ENCODE peak calls at places on chromosomes 4 and X, in six cellular contexts. J, F, R, N, M and Z are unnamed samples.

GRCh38 chr4:140947507-140947906 is 185.8 kb downstream of the RNF150 start:
- DNase-seq in M (no peak), F (no peak), J (no peak), N (no peak), R (no peak), Z (no peak)

GRCh38 chr4:15655223-15656037 is at the start of gene FBXL5:
- DNase-seq in N (peak), F (peak), R (peak), J (peak), M (peak), Z (peak)

GRCh38 chrX:72269671-72270251 is 7.3 kb downstream of the RPS4X start:
- DNase-seq in M (no peak), F (no peak), J (peak), R (no peak), N (no peak), Z (no peak)

GRCh38 chr4:21888195-21888976 is 60.2 kb downstream of the KCNIP4 start:
- DNase-seq in N (no peak), M (no peak), F (no peak), R (no peak), J (no peak), Z (no peak)

GRCh38 chrX:10041383-10041782 is 74.2 kb downstream of the CLDN34 start:
- DNase-seq in R (no peak), N (no peak), F (no peak), J (no peak), M (no peak), Z (no peak)

GRCh38 chr4:140743194-140743931 is 12.8 kb downstream of the TBC1D9 start:
- DNase-seq in F (no peak), J (no peak), M (no peak), R (no peak), N (no peak), Z (no peak)

GRCh38 chrX:56505866-56506265 is 57.6 kb upstream of the UBQLN2 start:
- DNase-seq in R (no peak), M (no peak), N (no peak), J (no peak), F (no peak), Z (no peak)

GRCh38 chr4:128521634-128522253 is 234.1 kb upstream of the PGRMC2 start:
- DNase-seq in R (no peak), N (no peak), F (no peak), M (no peak), J (no peak), Z (no peak)

GRCh38 chr4:123444298-123444731 is 47.7 kb downstream of the SPRY1 start:
- DNase-seq in M (peak), N (no peak), R (no peak), F (peak), J (peak), Z (no peak)

GRCh38 chr4:142913461-142914030 is 67.4 kb upstream of the INPP4B start:
- DNase-seq in N (no peak), R (no peak), M (no peak), F (no peak), J (no peak), Z (no peak)

GRCh38 chr4:70838400-70838971 is 1.2 kb downstream of the GRSF1 start:
- DNase-seq in N (no peak), F (no peak), M (no peak), R (no peak), J (no peak), Z (no peak)

GRCh38 chrX:123338240-123338639 is 154.2 kb downstream of the GRIA3 start:
- DNase-seq in J (no peak), N (no peak), M (no peak), F (no peak), R (no peak), Z (no peak)

GRCh38 chrX:126819429-126819828 is at the start of gene PRR32:
- DNase-seq in M (no peak), J (no peak), N (no peak), R (no peak), F (no peak), Z (no peak)

GRCh38 chr4:155906554-155907247 is 3.2 kb downstream of the TDO2 start:
- DNase-seq in N (no peak), F (no peak), M (no peak), J (no peak), R (no peak), Z (no peak)

GRCh38 chr4:173168396-173169177 is at the start of gene GALNT7:
- DNase-seq in N (peak), J (peak), R (no peak), F (peak), M (peak), Z (peak)

GRCh38 chr4:164701665-164702064 is 52.3 kb upstream of the SMIM31 start:
- DNase-seq in N (no peak), R (no peak), F (no peak), M (no peak), J (no peak), Z (no peak)

GRCh38 chr4:3123201-3123671 is 48.8 kb downstream of the HTT start:
- DNase-seq in N (no peak), M (no peak), F (no peak), J (no peak), R (no peak), Z (no peak)

GRCh38 chr4:139665690-139666529 is at the start of gene MGST2:
- DNase-seq in R (no peak), F (no peak), M (peak), N (peak), J (peak), Z (peak)

GRCh38 chr4:184316821-184317220 is 99.1 kb upstream of the ENPP6 start:
- DNase-seq in M (no peak), J (no peak), R (no peak), F (no peak), N (no peak), Z (no peak)